ENCODE peak calls at places on chromosome X, in five cellular contexts. Q, W, K, Y and X are unnamed samples.
A peak's percentile ranks its signal among the peaks of the same experiment; 100 is the strongest.

GRCh38 chrX:72495041-72495440 is 77.6 kb downstream of the HDAC8 start:
- ATAC-seq in Q (no peak), W (no peak), K (no peak), Y (no peak), X (no peak)

GRCh38 chrX:40314070-40314469 is 216.3 kb upstream of the BCOR start:
- ATAC-seq in Q (peak; percentile 55), W (peak; percentile 64), K (no peak), Y (no peak), X (no peak)

GRCh38 chrX:73836956-73837477 is 274.0 kb downstream of the CHIC1 start:
- ATAC-seq in Q (no peak), W (no peak), K (no peak), Y (no peak), X (no peak)

GRCh38 chrX:2545144-2545543 is 44.4 kb upstream of the DHRSX start:
- ATAC-seq in Q (no peak), W (no peak), K (no peak), Y (peak; percentile 39), X (no peak)

GRCh38 chrX:116726806-116727205 is 264.0 kb upstream of the CT83 start:
- ATAC-seq in Q (no peak), W (no peak), K (no peak), Y (no peak), X (no peak)

GRCh38 chrX:76796311-76796710 is 368.8 kb downstream of the MAGEE1 start:
- ATAC-seq in Q (no peak), W (no peak), K (no peak), Y (no peak), X (no peak)

GRCh38 chrX:11188664-11189063 is 77.5 kb downstream of the HCCS start:
- ATAC-seq in Q (no peak), W (no peak), K (no peak), Y (no peak), X (peak; percentile 76)

GRCh38 chrX:45715787-45716186 is 515.1 kb upstream of the DIPK2B start:
- ATAC-seq in Q (no peak), W (no peak), K (no peak), Y (no peak), X (peak; percentile 70)

GRCh38 chrX:129652565-129653169 is 2.1 kb downstream of the APLN start:
- ATAC-seq in Q (no peak), W (no peak), K (no peak), Y (no peak), X (no peak)

GRCh38 chrX:8455600-8455999 is 9.0 kb upstream of the VCX3B start:
- ATAC-seq in Q (no peak), W (no peak), K (no peak), Y (no peak), X (no peak)

GRCh38 chrX:19075754-19076153 is 46.5 kb downstream of the ADGRG2 start:
- ATAC-seq in Q (no peak), W (no peak), K (no peak), Y (no peak), X (no peak)

GRCh38 chrX:132216806-132217202 is 2.4 kb downstream of the RAP2C start:
- ATAC-seq in Q (peak; percentile 31), W (no peak), K (peak; percentile 49), Y (no peak), X (peak; percentile 4)

GRCh38 chrX:149962859-149963757 is 24.8 kb upstream of the EOLA2 start:
- ATAC-seq in Q (peak; percentile 95), W (peak; percentile 90), K (no peak), Y (peak; percentile 99), X (peak; percentile 100)

GRCh38 chrX:72018277-72019112 is 107.8 kb downstream of the NHSL2 start:
- ATAC-seq in Q (peak; percentile 99), W (peak; percentile 99), K (peak; percentile 98), Y (peak; percentile 99), X (peak; percentile 95)

GRCh38 chrX:19750028-19750786 is 137.2 kb downstream of the SH3KBP1 start:
- ATAC-seq in Q (no peak), W (no peak), K (no peak), Y (no peak), X (no peak)

GRCh38 chrX:130575831-130576404 is 174.1 kb downstream of the RBMX2 start:
- ATAC-seq in Q (peak; percentile 56), W (peak; percentile 52), K (no peak), Y (peak; percentile 82), X (peak; percentile 90)

GRCh38 chrX:131057706-131058105 is 440 bp upstream of the ARHGAP36 start:
- ATAC-seq in Q (no peak), W (no peak), K (no peak), Y (no peak), X (no peak)

GRCh38 chrX:353566-354535 is 32.9 kb downstream of the PPP2R3B start:
- ATAC-seq in Q (no peak), W (no peak), K (no peak), Y (no peak), X (no peak)

GRCh38 chrX:5236749-5237148 is 991.9 kb downstream of the NLGN4X start:
- ATAC-seq in Q (no peak), W (no peak), K (no peak), Y (no peak), X (no peak)

GRCh38 chrX:14027511-14028019 is 2.1 kb downstream of the GEMIN8 start:
- ATAC-seq in Q (no peak), W (no peak), K (no peak), Y (no peak), X (no peak)

GRCh38 chrX:123487674-123488073 is 245.2 kb downstream of the THOC2 start:
- ATAC-seq in Q (no peak), W (no peak), K (no peak), Y (no peak), X (no peak)

GRCh38 chrX:7223271-7223670 is 75.3 kb upstream of the PUDP start:
- ATAC-seq in Q (no peak), W (no peak), K (no peak), Y (no peak), X (no peak)

GRCh38 chrX:35445912-35446311 is 352.2 kb upstream of the MAGEB16 start:
- ATAC-seq in Q (peak; percentile 66), W (no peak), K (no peak), Y (no peak), X (no peak)

GRCh38 chrX:20515841-20516461 is 249.2 kb upstream of the RPS6KA3 start:
- ATAC-seq in Q (peak; percentile 88), W (no peak), K (peak; percentile 46), Y (peak; percentile 60), X (peak; percentile 76)

GRCh38 chrX:41909068-41909467 is 14.3 kb downstream of the CASK start:
- ATAC-seq in Q (no peak), W (no peak), K (peak; percentile 92), Y (no peak), X (no peak)

GRCh38 chrX:139902559-139902958 is 30.3 kb downstream of the ATP11C start:
- ATAC-seq in Q (peak; percentile 43), W (no peak), K (no peak), Y (no peak), X (no peak)

GRCh38 chrX:118355225-118355920 is 9.5 kb downstream of the WDR44 start:
- ATAC-seq in Q (peak; percentile 59), W (peak; percentile 53), K (peak; percentile 26), Y (peak; percentile 50), X (no peak)

GRCh38 chrX:46607916-46608315 is 34.4 kb downstream of the CHST7 start:
- ATAC-seq in Q (no peak), W (no peak), K (no peak), Y (no peak), X (no peak)

GRCh38 chrX:72027024-72027913 is 104.4 kb downstream of the RTL5 start:
- ATAC-seq in Q (no peak), W (no peak), K (no peak), Y (no peak), X (no peak)

GRCh38 chrX:140943513-140943912 is 58.9 kb upstream of the SPANXB1 start:
- ATAC-seq in Q (no peak), W (no peak), K (no peak), Y (no peak), X (no peak)